ENCODE peak calls at places on chromosome 2, in five cellular contexts. W, V, F, C and A are unnamed samples.

GRCh38 chr2:203685081-203685621 is 21.3 kb upstream of the CD28 start:
- DNase-seq in C (no peak), W (no peak), V (no peak), F (no peak), A (peak; percentile 34)

GRCh38 chr2:28224648-28225471 is 167.8 kb upstream of the FOSL2 start:
- DNase-seq in V (peak; percentile 10), W (peak; percentile 7), F (no peak), C (no peak), A (no peak)

GRCh38 chr2:43157506-43158232 is 68.7 kb downstream of the ZFP36L2 start:
- DNase-seq in C (no peak), V (no peak), F (peak; percentile 48), W (no peak), A (peak; percentile 56)

GRCh38 chr2:231890896-231891513 is 35.2 kb downstream of the NPPC start:
- DNase-seq in W (no peak), C (no peak), V (no peak), F (no peak), A (no peak)

GRCh38 chr2:219544567-219544966 is 739 bp downstream of the TMEM198 start:
- DNase-seq in V (no peak), W (no peak), C (no peak), F (no peak), A (no peak)

GRCh38 chr2:240443891-240444301 is 8.4 kb downstream of the GPC1 start:
- DNase-seq in F (no peak), W (no peak), C (no peak), V (no peak), A (no peak)

GRCh38 chr2:167212054-167212648 is 323.9 kb downstream of the XIRP2 start:
- DNase-seq in W (peak; percentile 72), C (peak; percentile 10), F (peak; percentile 50), V (no peak), A (peak; percentile 2)

GRCh38 chr2:73238149-73238548 is 4.0 kb downstream of the CCT7 start:
- DNase-seq in W (no peak), F (no peak), V (no peak), C (no peak), A (no peak)

GRCh38 chr2:180970052-180970451 is 10.4 kb upstream of the UBE2E3 start:
- DNase-seq in C (no peak), V (no peak), F (peak; percentile 74), W (no peak), A (no peak)

GRCh38 chr2:207632575-207633492 is 7.6 kb upstream of the METTL21A start:
- DNase-seq in F (peak; percentile 69), V (no peak), C (no peak), W (no peak), A (peak; percentile 70)

GRCh38 chr2:59167514-59167913 is 926.4 kb upstream of the FANCL start:
- DNase-seq in F (no peak), W (no peak), C (no peak), V (no peak), A (no peak)

GRCh38 chr2:159926695-159927094 is 128.7 kb upstream of the CD302 start:
- DNase-seq in W (no peak), C (no peak), F (no peak), V (no peak), A (no peak)

GRCh38 chr2:96810783-96811192 is 5.3 kb upstream of the CNNM3 start:
- DNase-seq in F (peak; percentile 77), C (no peak), W (no peak), V (no peak), A (no peak)

GRCh38 chr2:137947714-137948336 is 16.4 kb upstream of the HNMT start:
- DNase-seq in W (peak; percentile 76), F (peak; percentile 79), C (peak; percentile 59), V (peak; percentile 66), A (no peak)

GRCh38 chr2:215609089-215610032 is 173.5 kb upstream of the FN1 start:
- DNase-seq in F (no peak), W (no peak), V (no peak), C (no peak), A (peak; percentile 90)

GRCh38 chr2:145644820-145645302 is 1124.9 kb upstream of the ZEB2 start:
- DNase-seq in V (no peak), W (peak; percentile 25), C (no peak), F (no peak), A (no peak)

GRCh38 chr2:100281521-100282438 is 40.5 kb downstream of the LONRF2 start:
- DNase-seq in W (peak; percentile 6), C (no peak), F (no peak), V (no peak), A (no peak)

GRCh38 chr2:197354169-197354558 is 43.6 kb upstream of the ANKRD44 start:
- DNase-seq in F (no peak), V (no peak), C (no peak), W (no peak), A (no peak)

GRCh38 chr2:32678825-32679224 is 51.0 kb downstream of the TTC27 start:
- DNase-seq in W (no peak), V (no peak), C (peak; percentile 2), F (no peak), A (no peak)

GRCh38 chr2:191933307-191934105 is 86.6 kb upstream of the CAVIN2 start:
- DNase-seq in F (no peak), W (no peak), V (no peak), C (no peak), A (peak; percentile 14)

GRCh38 chr2:189421644-189422043 is 19.6 kb upstream of the WDR75 start:
- DNase-seq in C (no peak), W (no peak), V (no peak), F (no peak), A (no peak)

GRCh38 chr2:178429336-178429735 is 21.6 kb downstream of the PRKRA start:
- DNase-seq in F (no peak), C (no peak), W (no peak), V (no peak), A (no peak)

GRCh38 chr2:27428978-27429541 is 629 bp downstream of the NRBP1 start:
- DNase-seq in W (peak; percentile 95), V (peak; percentile 75), C (peak; percentile 64), F (peak; percentile 83), A (peak; percentile 33)

GRCh38 chr2:223970343-223971128 is 13.3 kb downstream of the MRPL44 start:
- DNase-seq in W (peak; percentile 64), F (peak; percentile 66), C (peak; percentile 49), V (peak; percentile 46), A (no peak)

GRCh38 chr2:180254872-180255271 is 247.8 kb upstream of the CWC22 start:
- DNase-seq in W (no peak), V (no peak), F (peak; percentile 23), C (no peak), A (no peak)

GRCh38 chr2:119768731-119769130 is 9.0 kb downstream of the PTPN4 start:
- DNase-seq in W (no peak), F (no peak), C (no peak), V (no peak), A (no peak)

GRCh38 chr2:41698787-41699422 is 348.9 kb upstream of the PKDCC start:
- DNase-seq in W (peak; percentile 70), C (no peak), F (no peak), V (peak; percentile 16), A (no peak)

GRCh38 chr2:84792856-84793522 is 87.9 kb downstream of the TRABD2A start:
- DNase-seq in F (no peak), W (no peak), C (no peak), V (no peak), A (no peak)

GRCh38 chr2:30686000-30686399 is 121.2 kb downstream of the CAPN13 start:
- DNase-seq in F (peak; percentile 59), V (no peak), W (peak; percentile 19), C (no peak), A (no peak)

GRCh38 chr2:134252092-134252775 is 1.6 kb upstream of the MGAT5 start:
- DNase-seq in V (no peak), F (no peak), C (no peak), W (no peak), A (no peak)

GRCh38 chr2:68251855-68252406 is 401 bp downstream of the PPP3R1 start:
- DNase-seq in C (no peak), W (peak; percentile 72), F (no peak), V (peak; percentile 6), A (no peak)

GRCh38 chr2:73907840-73908452 is 15.1 kb downstream of the ACTG2 start:
- DNase-seq in W (peak; percentile 68), C (no peak), V (no peak), F (peak; percentile 37), A (no peak)

GRCh38 chr2:1132328-1132964 is 181.8 kb downstream of the SNTG2 start:
- DNase-seq in C (no peak), W (no peak), F (no peak), V (no peak), A (no peak)

GRCh38 chr2:6866239-6866745 is 585 bp upstream of the CMPK2 start:
- DNase-seq in C (peak; percentile 27), W (peak; percentile 67), F (peak; percentile 24), V (no peak), A (no peak)

DNA sequence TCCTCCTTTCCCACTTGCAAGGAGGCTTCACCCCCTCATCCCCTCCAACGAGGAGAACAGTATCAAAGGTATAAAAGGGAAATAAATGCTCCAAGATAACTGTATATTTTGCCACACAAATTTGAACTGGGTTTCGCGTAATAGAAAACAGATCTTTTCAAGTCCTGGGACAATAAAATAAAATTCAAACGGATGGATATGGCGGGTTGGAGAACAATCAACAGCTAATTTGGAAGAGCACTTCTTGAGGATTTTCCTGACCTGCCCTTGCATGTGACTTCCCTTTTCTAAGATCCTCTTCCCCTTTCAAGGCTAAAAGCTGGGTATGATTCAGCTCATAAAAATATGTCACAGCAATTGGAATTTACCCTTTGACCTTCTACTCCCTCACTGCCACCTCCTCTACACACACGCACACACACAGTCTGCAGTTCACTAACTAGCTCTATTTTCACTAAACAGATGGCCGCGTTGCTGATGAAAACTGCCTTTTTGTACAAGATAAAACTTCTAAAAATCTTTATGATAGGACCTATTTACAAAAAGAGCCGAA is 386.9 kb downstream of the FIGN start:
- DNase-seq in W (peak; percentile 42), C (peak; percentile 67), V (no peak), F (peak; percentile 34), A (no peak)
- H3K27ac ChIP-seq in W (peak overlapping the region; percentile 93), C (peak overlapping the region; percentile 5), V (peak overlapping the region; percentile 72), F (no peak overlapping the region), A (peak overlapping the region; percentile 39)

GRCh38 chr2:238908960-238909951 is 61.4 kb downstream of the TWIST2 start:
- DNase-seq in V (no peak), C (no peak), W (peak; percentile 49), F (no peak), A (no peak)
- H3K27ac ChIP-seq in V (no peak overlapping the region), C (no peak overlapping the region), W (no peak overlapping the region), F (no peak overlapping the region), A (no peak overlapping the region)

DNA sequence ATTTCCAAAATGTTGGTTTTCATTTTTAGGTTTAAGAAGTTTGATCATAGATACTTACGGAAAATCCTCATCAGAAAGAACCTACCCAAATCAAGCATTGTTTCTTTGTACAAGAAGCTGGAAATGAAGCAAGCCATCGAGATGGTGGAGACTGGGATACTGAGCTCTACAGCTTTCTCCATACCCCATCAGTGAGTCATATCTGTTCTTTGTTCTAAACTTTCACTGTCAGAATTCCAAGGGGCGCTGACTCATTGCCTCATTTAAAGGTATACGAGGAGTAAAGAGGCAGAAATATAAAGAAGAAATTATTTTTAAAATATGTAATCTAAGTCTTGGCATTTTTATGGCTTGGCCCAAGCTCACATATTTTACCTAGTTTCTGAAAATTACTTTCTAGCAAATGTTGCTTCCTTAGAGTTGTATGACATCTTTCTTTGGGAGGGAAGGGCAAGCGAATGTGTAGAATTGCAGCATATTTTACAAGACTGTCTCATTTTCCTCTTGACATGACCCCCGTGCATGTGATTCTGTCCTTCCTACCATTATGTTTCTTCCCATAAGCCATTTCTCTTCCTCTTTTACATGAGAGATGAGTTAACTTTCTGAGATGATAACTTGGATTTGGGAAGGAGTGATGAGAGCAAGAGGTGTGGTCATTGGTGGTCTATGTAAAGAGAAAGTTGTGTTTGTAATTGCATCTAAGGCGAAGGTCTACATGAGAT is 41.2 kb downstream of the SLC9A4 start:
- DNase-seq in C (peak; percentile 27), W (no peak), F (peak; percentile 68), V (no peak), A (peak; percentile 48)
- H3K27ac ChIP-seq in C (no peak overlapping the region), W (no peak overlapping the region), F (no peak overlapping the region), V (no peak overlapping the region), A (no peak overlapping the region)

GRCh38 chr2:18339326-18339725 is 221.1 kb downstream of the RDH14 start:
- DNase-seq in C (no peak), V (no peak), F (no peak), W (no peak), A (no peak)
- H3K27ac ChIP-seq in C (no peak overlapping the region), V (no peak overlapping the region), F (no peak overlapping the region), W (no peak overlapping the region), A (no peak overlapping the region)